ENCODE peak calls at places on chromosomes 1 and 21, in eight cellular contexts. One of them, this sample, is unnamed.
A peak's percentile ranks its signal among the peaks of the same experiment; 100 is the strongest.

GRCh38 chr21:41124626-41125240 is 43.2 kb upstream of the BACE2 start:
- DNase-seq in glutamatergic neuron: no peak
- DNase-seq in kidney epithelial cell: no peak
- DNase-seq in lower lobe of right lung: no peak
- DNase-seq in cardiac fibroblast: no peak
- DNase-seq in coronary artery: no peak
- DNase-seq in H9: no peak
- DNase-seq in DND-41: no peak
- DNase-seq in this sample: no peak

GRCh38 chr1:179002552-179003345 is 22.9 kb upstream of the FAM20B start:
- DNase-seq in lower lobe of right lung: peak; percentile 65
- DNase-seq in glutamatergic neuron: peak; percentile 96
- DNase-seq in coronary artery: peak; percentile 82
- DNase-seq in DND-41: peak; percentile 77
- DNase-seq in cardiac fibroblast: peak; percentile 64
- DNase-seq in H9: peak; percentile 94
- DNase-seq in kidney epithelial cell: no peak
- DNase-seq in this sample: peak; percentile 25

GRCh38 chr1:217079579-217079978 is 356.4 kb upstream of the ESRRG start:
- DNase-seq in coronary artery: no peak
- DNase-seq in DND-41: no peak
- DNase-seq in cardiac fibroblast: no peak
- DNase-seq in glutamatergic neuron: no peak
- DNase-seq in H9: no peak
- DNase-seq in lower lobe of right lung: no peak
- DNase-seq in kidney epithelial cell: no peak
- DNase-seq in this sample: no peak

GRCh38 chr1:91751281-91751680 is 134.7 kb downstream of the TGFBR3 start:
- DNase-seq in glutamatergic neuron: no peak
- DNase-seq in coronary artery: no peak
- DNase-seq in cardiac fibroblast: peak; percentile 53
- DNase-seq in H9: no peak
- DNase-seq in kidney epithelial cell: no peak
- DNase-seq in lower lobe of right lung: no peak
- DNase-seq in DND-41: no peak
- DNase-seq in this sample: no peak

GRCh38 chr1:162973381-162973795 is 95.8 kb upstream of the RGS4 start:
- DNase-seq in glutamatergic neuron: no peak
- DNase-seq in H9: no peak
- DNase-seq in kidney epithelial cell: peak; percentile 25
- DNase-seq in lower lobe of right lung: no peak
- DNase-seq in DND-41: no peak
- DNase-seq in coronary artery: no peak
- DNase-seq in cardiac fibroblast: peak; percentile 94
- DNase-seq in this sample: peak; percentile 93

GRCh38 chr1:42971848-42972291 is 13.2 kb upstream of the SLC2A1 start:
- DNase-seq in lower lobe of right lung: no peak
- DNase-seq in DND-41: no peak
- DNase-seq in coronary artery: no peak
- DNase-seq in cardiac fibroblast: peak; percentile 88
- DNase-seq in H9: no peak
- DNase-seq in glutamatergic neuron: peak; percentile 48
- DNase-seq in kidney epithelial cell: no peak
- DNase-seq in this sample: peak; percentile 76

GRCh38 chr1:23613191-23614126 is 54.2 kb upstream of the ID3 start:
- DNase-seq in glutamatergic neuron: no peak
- DNase-seq in H9: no peak
- DNase-seq in DND-41: peak; percentile 90
- DNase-seq in coronary artery: no peak
- DNase-seq in kidney epithelial cell: no peak
- DNase-seq in lower lobe of right lung: no peak
- DNase-seq in cardiac fibroblast: no peak
- DNase-seq in this sample: no peak

GRCh38 chr1:172356620-172357019 is 63.9 kb upstream of the C1orf105 start:
- DNase-seq in glutamatergic neuron: no peak
- DNase-seq in lower lobe of right lung: no peak
- DNase-seq in H9: no peak
- DNase-seq in coronary artery: no peak
- DNase-seq in kidney epithelial cell: no peak
- DNase-seq in cardiac fibroblast: peak; percentile 63
- DNase-seq in DND-41: no peak
- DNase-seq in this sample: peak; percentile 83

GRCh38 chr1:162709132-162709860 is 77.0 kb downstream of the DDR2 start:
- DNase-seq in lower lobe of right lung: no peak
- DNase-seq in DND-41: no peak
- DNase-seq in H9: no peak
- DNase-seq in glutamatergic neuron: no peak
- DNase-seq in kidney epithelial cell: no peak
- DNase-seq in cardiac fibroblast: no peak
- DNase-seq in coronary artery: no peak
- DNase-seq in this sample: no peak

GRCh38 chr1:184160236-184160635 is 108.7 kb downstream of the TSEN15 start:
- DNase-seq in H9: no peak
- DNase-seq in cardiac fibroblast: peak; percentile 76
- DNase-seq in kidney epithelial cell: peak; percentile 47
- DNase-seq in coronary artery: no peak
- DNase-seq in DND-41: no peak
- DNase-seq in lower lobe of right lung: no peak
- DNase-seq in glutamatergic neuron: no peak
- DNase-seq in this sample: peak; percentile 96

GRCh38 chr1:181033128-181033798 is 520 bp upstream of the MR1 start:
- DNase-seq in cardiac fibroblast: no peak
- DNase-seq in glutamatergic neuron: no peak
- DNase-seq in coronary artery: no peak
- DNase-seq in kidney epithelial cell: no peak
- DNase-seq in H9: no peak
- DNase-seq in DND-41: peak; percentile 54
- DNase-seq in lower lobe of right lung: peak; percentile 57
- DNase-seq in this sample: peak; percentile 43

GRCh38 chr1:18560692-18561091 is 70.0 kb upstream of the PAX7 start:
- DNase-seq in lower lobe of right lung: no peak
- DNase-seq in cardiac fibroblast: no peak
- DNase-seq in coronary artery: no peak
- DNase-seq in kidney epithelial cell: no peak
- DNase-seq in DND-41: no peak
- DNase-seq in glutamatergic neuron: no peak
- DNase-seq in H9: peak; percentile 52
- DNase-seq in this sample: no peak

GRCh38 chr21:26095131-26095530 is 75.4 kb downstream of the APP start:
- DNase-seq in kidney epithelial cell: no peak
- DNase-seq in glutamatergic neuron: no peak
- DNase-seq in cardiac fibroblast: peak; percentile 33
- DNase-seq in DND-41: no peak
- DNase-seq in H9: no peak
- DNase-seq in coronary artery: no peak
- DNase-seq in lower lobe of right lung: no peak
- DNase-seq in this sample: no peak

GRCh38 chr1:205375816-205376545 is 19.3 kb upstream of the KLHDC8A start:
- DNase-seq in H9: peak; percentile 75
- DNase-seq in glutamatergic neuron: no peak
- DNase-seq in cardiac fibroblast: peak; percentile 53
- DNase-seq in kidney epithelial cell: no peak
- DNase-seq in lower lobe of right lung: no peak
- DNase-seq in DND-41: no peak
- DNase-seq in coronary artery: no peak
- DNase-seq in this sample: peak; percentile 62

GRCh38 chr1:92840600-92840999 is 8.8 kb downstream of the RPL5 start:
- DNase-seq in H9: no peak
- DNase-seq in DND-41: no peak
- DNase-seq in cardiac fibroblast: no peak
- DNase-seq in coronary artery: no peak
- DNase-seq in glutamatergic neuron: no peak
- DNase-seq in lower lobe of right lung: no peak
- DNase-seq in kidney epithelial cell: no peak
- DNase-seq in this sample: no peak

GRCh38 chr1:115411388-115412063 is 73.5 kb upstream of the NGF start:
- DNase-seq in glutamatergic neuron: no peak
- DNase-seq in cardiac fibroblast: peak; percentile 84
- DNase-seq in coronary artery: no peak
- DNase-seq in kidney epithelial cell: no peak
- DNase-seq in DND-41: no peak
- DNase-seq in H9: no peak
- DNase-seq in lower lobe of right lung: no peak
- DNase-seq in this sample: peak; percentile 86

GRCh38 chr21:15121655-15122120 is 56.9 kb upstream of the NRIP1 start:
- DNase-seq in lower lobe of right lung: peak; percentile 45
- DNase-seq in cardiac fibroblast: peak; percentile 58
- DNase-seq in DND-41: no peak
- DNase-seq in H9: peak; percentile 28
- DNase-seq in glutamatergic neuron: no peak
- DNase-seq in coronary artery: no peak
- DNase-seq in kidney epithelial cell: no peak
- DNase-seq in this sample: peak; percentile 7

GRCh38 chr1:111976332-111976731 is 13.1 kb downstream of the KCND3 start:
- DNase-seq in lower lobe of right lung: no peak
- DNase-seq in cardiac fibroblast: no peak
- DNase-seq in H9: no peak
- DNase-seq in coronary artery: no peak
- DNase-seq in glutamatergic neuron: no peak
- DNase-seq in kidney epithelial cell: no peak
- DNase-seq in DND-41: no peak
- DNase-seq in this sample: no peak

GRCh38 chr1:21323091-21323490 is 32.8 kb upstream of the ECE1 start:
- DNase-seq in lower lobe of right lung: no peak
- DNase-seq in glutamatergic neuron: no peak
- DNase-seq in coronary artery: no peak
- DNase-seq in cardiac fibroblast: peak; percentile 53
- DNase-seq in H9: no peak
- DNase-seq in DND-41: no peak
- DNase-seq in kidney epithelial cell: no peak
- DNase-seq in this sample: no peak

GRCh38 chr21:36850372-36850771 is 116.1 kb downstream of the HLCS start:
- DNase-seq in kidney epithelial cell: no peak
- DNase-seq in cardiac fibroblast: no peak
- DNase-seq in H9: no peak
- DNase-seq in glutamatergic neuron: no peak
- DNase-seq in DND-41: no peak
- DNase-seq in coronary artery: no peak
- DNase-seq in lower lobe of right lung: no peak
- DNase-seq in this sample: no peak

GRCh38 chr1:41423511-41424191 is 60.8 kb downstream of the EDN2 start:
- DNase-seq in glutamatergic neuron: peak; percentile 43
- DNase-seq in kidney epithelial cell: no peak
- DNase-seq in cardiac fibroblast: no peak
- DNase-seq in lower lobe of right lung: peak; percentile 64
- DNase-seq in H9: peak; percentile 73
- DNase-seq in DND-41: no peak
- DNase-seq in coronary artery: no peak
- DNase-seq in this sample: no peak
- TF ChIP-seq CTCF in glutamatergic neuron: no peak
- TF ChIP-seq CTCF in kidney epithelial cell: peak; percentile 58
- TF ChIP-seq CTCF in cardiac fibroblast: peak; percentile 17
- TF ChIP-seq CTCF in lower lobe of right lung: peak; percentile 28
- TF ChIP-seq CTCF in H9: peak; percentile 64
- TF ChIP-seq CTCF in DND-41: peak; percentile 13
- TF ChIP-seq CTCF in coronary artery: no peak
- TF ChIP-seq CTCF in this sample: peak; percentile 64

GRCh38 chr1:218674280-218674773 is 329.2 kb downstream of the TGFB2 start:
- DNase-seq in cardiac fibroblast: peak; percentile 90
- DNase-seq in H9: peak; percentile 86
- DNase-seq in kidney epithelial cell: no peak
- DNase-seq in DND-41: no peak
- DNase-seq in glutamatergic neuron: peak; percentile 16
- DNase-seq in lower lobe of right lung: peak; percentile 48
- DNase-seq in coronary artery: no peak
- DNase-seq in this sample: peak; percentile 61
- TF ChIP-seq CTCF in cardiac fibroblast: peak; percentile 25
- TF ChIP-seq CTCF in H9: peak; percentile 42
- TF ChIP-seq CTCF in kidney epithelial cell: no peak
- TF ChIP-seq CTCF in DND-41: no peak
- TF ChIP-seq CTCF in glutamatergic neuron: no peak
- TF ChIP-seq CTCF in lower lobe of right lung: peak; percentile 20
- TF ChIP-seq CTCF in coronary artery: no peak
- TF ChIP-seq CTCF in this sample: peak; percentile 24

GRCh38 chr1:25523512-25523911 is 19.9 kb upstream of the LDLRAP1 start:
- DNase-seq in glutamatergic neuron: peak; percentile 62
- DNase-seq in kidney epithelial cell: no peak
- DNase-seq in coronary artery: no peak
- DNase-seq in cardiac fibroblast: peak; percentile 29
- DNase-seq in DND-41: no peak
- DNase-seq in lower lobe of right lung: no peak
- DNase-seq in H9: no peak
- DNase-seq in this sample: no peak
- TF ChIP-seq CTCF in glutamatergic neuron: no peak
- TF ChIP-seq CTCF in kidney epithelial cell: peak; percentile 34
- TF ChIP-seq CTCF in coronary artery: peak; percentile 15
- TF ChIP-seq CTCF in cardiac fibroblast: peak; percentile 21
- TF ChIP-seq CTCF in DND-41: peak; percentile 47
- TF ChIP-seq CTCF in lower lobe of right lung: no peak
- TF ChIP-seq CTCF in H9: peak; percentile 24
- TF ChIP-seq CTCF in this sample: peak; percentile 55

GRCh38 chr21:38326429-38326828 is 69.6 kb downstream of the KCNJ15 start:
- DNase-seq in kidney epithelial cell: no peak
- DNase-seq in glutamatergic neuron: no peak
- DNase-seq in H9: no peak
- DNase-seq in lower lobe of right lung: no peak
- DNase-seq in cardiac fibroblast: no peak
- DNase-seq in DND-41: no peak
- DNase-seq in coronary artery: no peak
- DNase-seq in this sample: no peak

GRCh38 chr21:38327984-38328383 is 71.2 kb downstream of the KCNJ15 start:
- DNase-seq in coronary artery: peak; percentile 7
- DNase-seq in DND-41: no peak
- DNase-seq in lower lobe of right lung: no peak
- DNase-seq in glutamatergic neuron: no peak
- DNase-seq in cardiac fibroblast: no peak
- DNase-seq in H9: no peak
- DNase-seq in kidney epithelial cell: no peak
- DNase-seq in this sample: peak; percentile 25

GRCh38 chr21:38330671-38331070 is 73.9 kb downstream of the KCNJ15 start:
- DNase-seq in glutamatergic neuron: no peak
- DNase-seq in coronary artery: no peak
- DNase-seq in kidney epithelial cell: no peak
- DNase-seq in DND-41: no peak
- DNase-seq in cardiac fibroblast: no peak
- DNase-seq in lower lobe of right lung: no peak
- DNase-seq in H9: no peak
- DNase-seq in this sample: peak; percentile 17

GRCh38 chr21:38326899-38327298 is 70.1 kb downstream of the KCNJ15 start:
- DNase-seq in kidney epithelial cell: no peak
- DNase-seq in glutamatergic neuron: no peak
- DNase-seq in H9: no peak
- DNase-seq in DND-41: no peak
- DNase-seq in cardiac fibroblast: no peak
- DNase-seq in coronary artery: peak; percentile 19
- DNase-seq in lower lobe of right lung: no peak
- DNase-seq in this sample: no peak

DNA sequence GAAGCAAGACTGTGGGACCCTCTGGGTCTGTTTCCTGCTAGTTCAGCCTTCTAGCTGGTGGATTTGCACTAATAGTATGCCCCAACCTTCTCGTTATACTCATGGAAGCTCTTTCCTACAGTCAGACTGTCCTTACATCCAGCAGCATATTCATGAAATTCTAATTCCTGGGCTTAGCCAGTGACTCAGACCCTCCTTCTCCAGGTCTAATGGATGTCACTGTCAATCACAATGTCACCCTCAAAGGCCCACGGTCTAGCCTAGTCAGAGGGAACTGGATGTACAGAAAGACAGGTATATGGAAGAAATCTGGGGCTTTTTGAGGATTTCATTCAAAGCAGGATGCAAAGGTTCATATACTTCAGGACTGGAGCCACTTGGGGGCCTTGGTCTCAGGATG is 72.4 kb downstream of the KCNJ15 start:
- DNase-seq in cardiac fibroblast: no peak
- DNase-seq in kidney epithelial cell: no peak
- DNase-seq in DND-41: no peak
- DNase-seq in glutamatergic neuron: no peak
- DNase-seq in coronary artery: peak; percentile 31
- DNase-seq in H9: no peak
- DNase-seq in lower lobe of right lung: no peak
- DNase-seq in this sample: no peak
- TF ChIP-seq CTCF in cardiac fibroblast: no peak
- TF ChIP-seq CTCF in kidney epithelial cell: no peak
- TF ChIP-seq CTCF in DND-41: no peak
- TF ChIP-seq CTCF in glutamatergic neuron: no peak
- TF ChIP-seq CTCF in coronary artery: no peak
- TF ChIP-seq CTCF in H9: no peak
- TF ChIP-seq CTCF in lower lobe of right lung: no peak
- TF ChIP-seq CTCF in this sample: no peak